ENCODE peak calls at places on chromosome 5, in nine cellular contexts. One of them, this sample, is unnamed.

GRCh38 chr5:28408186-28408585 is 1369.8 kb upstream of the CDH9 start:
- DNase-seq in erythroblast: no peak
- DNase-seq in A549: peak
- DNase-seq in HCT116: no peak
- DNase-seq in Peyer's patch: no peak
- DNase-seq in uterus: no peak
- DNase-seq in lower leg skin: no peak
- DNase-seq in ovary: no peak
- DNase-seq in stomach: no peak
- DNase-seq in this sample: peak

GRCh38 chr5:143605403-143606005 is 202.0 kb upstream of the NR3C1 start:
- DNase-seq in Peyer's patch: peak
- DNase-seq in erythroblast: no peak
- DNase-seq in HCT116: no peak
- DNase-seq in lower leg skin: peak
- DNase-seq in uterus: no peak
- DNase-seq in A549: no peak
- DNase-seq in ovary: no peak
- DNase-seq in stomach: no peak
- DNase-seq in this sample: no peak

GRCh38 chr5:74916831-74917710 is 50.9 kb upstream of the FAM169A start:
- DNase-seq in HCT116: no peak
- DNase-seq in A549: peak
- DNase-seq in uterus: no peak
- DNase-seq in Peyer's patch: no peak
- DNase-seq in ovary: no peak
- DNase-seq in stomach: peak
- DNase-seq in lower leg skin: no peak
- DNase-seq in erythroblast: no peak
- DNase-seq in this sample: no peak

GRCh38 chr5:90529939-90530677 is 724 bp upstream of the LYSMD3 start:
- DNase-seq in uterus: peak
- DNase-seq in stomach: peak
- DNase-seq in lower leg skin: peak
- DNase-seq in erythroblast: peak
- DNase-seq in ovary: peak
- DNase-seq in Peyer's patch: peak
- DNase-seq in HCT116: peak
- DNase-seq in A549: peak
- DNase-seq in this sample: peak

GRCh38 chr5:369151-369939 is 47.8 kb downstream of the AHRR start:
- DNase-seq in ovary: no peak
- DNase-seq in erythroblast: no peak
- DNase-seq in lower leg skin: peak
- DNase-seq in Peyer's patch: peak
- DNase-seq in stomach: no peak
- DNase-seq in A549: no peak
- DNase-seq in HCT116: no peak
- DNase-seq in uterus: no peak
- DNase-seq in this sample: no peak

GRCh38 chr5:111194053-111194452 is 30.1 kb upstream of the CAMK4 start:
- DNase-seq in stomach: no peak
- DNase-seq in lower leg skin: no peak
- DNase-seq in ovary: no peak
- DNase-seq in uterus: no peak
- DNase-seq in HCT116: no peak
- DNase-seq in Peyer's patch: no peak
- DNase-seq in A549: no peak
- DNase-seq in erythroblast: no peak
- DNase-seq in this sample: no peak

GRCh38 chr5:1108008-1108864 is 3.6 kb downstream of the SLC12A7 start:
- DNase-seq in stomach: no peak
- DNase-seq in lower leg skin: no peak
- DNase-seq in A549: no peak
- DNase-seq in ovary: no peak
- DNase-seq in uterus: no peak
- DNase-seq in Peyer's patch: no peak
- DNase-seq in erythroblast: peak
- DNase-seq in HCT116: no peak
- DNase-seq in this sample: no peak

GRCh38 chr5:150595466-150596031 is 44.9 kb upstream of the SYNPO start:
- DNase-seq in stomach: no peak
- DNase-seq in ovary: no peak
- DNase-seq in A549: no peak
- DNase-seq in HCT116: no peak
- DNase-seq in Peyer's patch: no peak
- DNase-seq in lower leg skin: no peak
- DNase-seq in uterus: no peak
- DNase-seq in erythroblast: peak
- DNase-seq in this sample: no peak

GRCh38 chr5:92780057-92780456 is 801.0 kb downstream of the NR2F1-AS1 start:
- DNase-seq in stomach: no peak
- DNase-seq in HCT116: no peak
- DNase-seq in erythroblast: no peak
- DNase-seq in ovary: no peak
- DNase-seq in uterus: no peak
- DNase-seq in Peyer's patch: no peak
- DNase-seq in A549: no peak
- DNase-seq in lower leg skin: no peak
- DNase-seq in this sample: no peak

GRCh38 chr5:115873392-115873791 is 31.7 kb downstream of the AP3S1 start:
- DNase-seq in lower leg skin: no peak
- DNase-seq in ovary: no peak
- DNase-seq in uterus: no peak
- DNase-seq in HCT116: no peak
- DNase-seq in A549: no peak
- DNase-seq in Peyer's patch: no peak
- DNase-seq in erythroblast: no peak
- DNase-seq in stomach: no peak
- DNase-seq in this sample: no peak

GRCh38 chr5:88235346-88235745 is 33.3 kb downstream of the TMEM161B start:
- DNase-seq in lower leg skin: no peak
- DNase-seq in Peyer's patch: no peak
- DNase-seq in stomach: no peak
- DNase-seq in HCT116: no peak
- DNase-seq in A549: no peak
- DNase-seq in ovary: no peak
- DNase-seq in uterus: no peak
- DNase-seq in erythroblast: no peak
- DNase-seq in this sample: no peak

GRCh38 chr5:124951676-124952075 is 205.2 kb upstream of the ZNF608 start:
- DNase-seq in uterus: no peak
- DNase-seq in erythroblast: no peak
- DNase-seq in lower leg skin: no peak
- DNase-seq in Peyer's patch: peak
- DNase-seq in stomach: no peak
- DNase-seq in HCT116: no peak
- DNase-seq in A549: no peak
- DNase-seq in ovary: no peak
- DNase-seq in this sample: no peak

GRCh38 chr5:442335-443238 is at the start of gene EXOC3:
- DNase-seq in erythroblast: peak
- DNase-seq in HCT116: peak
- DNase-seq in stomach: peak
- DNase-seq in uterus: peak
- DNase-seq in lower leg skin: no peak
- DNase-seq in A549: peak
- DNase-seq in ovary: peak
- DNase-seq in Peyer's patch: peak
- DNase-seq in this sample: peak

GRCh38 chr5:39014544-39014943 is 59.7 kb downstream of the RICTOR start:
- DNase-seq in uterus: no peak
- DNase-seq in lower leg skin: no peak
- DNase-seq in HCT116: no peak
- DNase-seq in erythroblast: no peak
- DNase-seq in Peyer's patch: no peak
- DNase-seq in stomach: no peak
- DNase-seq in ovary: no peak
- DNase-seq in A549: peak
- DNase-seq in this sample: peak

GRCh38 chr5:31407921-31408714 is 123.8 kb downstream of the DROSHA start:
- DNase-seq in Peyer's patch: no peak
- DNase-seq in erythroblast: no peak
- DNase-seq in uterus: no peak
- DNase-seq in HCT116: no peak
- DNase-seq in stomach: no peak
- DNase-seq in A549: no peak
- DNase-seq in ovary: no peak
- DNase-seq in lower leg skin: no peak
- DNase-seq in this sample: no peak

GRCh38 chr5:128356011-128356410 is 182.0 kb downstream of the FBN2 start:
- DNase-seq in ovary: no peak
- DNase-seq in stomach: no peak
- DNase-seq in A549: no peak
- DNase-seq in uterus: no peak
- DNase-seq in lower leg skin: no peak
- DNase-seq in Peyer's patch: no peak
- DNase-seq in erythroblast: no peak
- DNase-seq in HCT116: no peak
- DNase-seq in this sample: no peak

GRCh38 chr5:93246093-93246855 is 334.7 kb downstream of the NR2F1-AS1 start:
- DNase-seq in lower leg skin: no peak
- DNase-seq in stomach: no peak
- DNase-seq in erythroblast: no peak
- DNase-seq in ovary: no peak
- DNase-seq in HCT116: no peak
- DNase-seq in Peyer's patch: no peak
- DNase-seq in uterus: peak
- DNase-seq in A549: peak
- DNase-seq in this sample: no peak

GRCh38 chr5:135434591-135435466 is 12.3 kb downstream of the DCANP1 start:
- DNase-seq in HCT116: no peak
- DNase-seq in uterus: no peak
- DNase-seq in Peyer's patch: peak
- DNase-seq in stomach: no peak
- DNase-seq in A549: no peak
- DNase-seq in lower leg skin: no peak
- DNase-seq in ovary: no peak
- DNase-seq in erythroblast: no peak
- DNase-seq in this sample: no peak

DNA sequence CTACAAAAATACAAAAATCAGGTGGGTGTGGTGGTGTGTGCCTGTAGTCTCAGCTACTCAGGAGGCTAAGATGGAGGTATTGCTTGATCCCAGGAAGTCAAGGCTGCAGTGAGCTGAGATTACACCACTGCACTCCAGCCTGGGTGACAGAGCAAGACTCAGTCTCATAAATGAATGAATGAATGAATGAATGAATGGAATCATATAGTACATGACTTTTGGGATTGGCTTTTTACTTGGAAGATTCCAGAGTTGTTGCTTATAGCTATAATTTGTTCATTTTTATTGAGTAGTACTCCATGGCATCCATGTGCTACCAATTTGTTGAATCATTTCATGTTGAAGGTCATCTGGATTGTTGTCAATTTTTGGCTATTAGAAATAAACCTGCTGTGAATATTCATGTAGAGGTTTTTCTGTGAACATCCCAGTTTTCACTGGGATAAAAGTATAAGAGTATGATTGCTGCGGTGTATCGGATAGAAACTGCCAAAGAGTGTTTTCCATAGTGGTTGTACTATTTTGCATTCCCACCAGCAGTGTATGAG is 19.9 kb downstream of the ERBIN start:
- DNase-seq in lower leg skin: no peak
- DNase-seq in ovary: no peak
- DNase-seq in Peyer's patch: no peak
- DNase-seq in A549: no peak
- DNase-seq in stomach: no peak
- DNase-seq in erythroblast: no peak
- DNase-seq in HCT116: no peak
- DNase-seq in uterus: no peak
- DNase-seq in this sample: no peak
- TF ChIP-seq POLR2A in lower leg skin: no peak
- TF ChIP-seq POLR2A in ovary: no peak
- TF ChIP-seq POLR2A in Peyer's patch: no peak
- TF ChIP-seq POLR2A in A549: no peak
- TF ChIP-seq POLR2A in stomach: no peak
- TF ChIP-seq POLR2A in erythroblast: no peak
- TF ChIP-seq POLR2A in HCT116: no peak
- TF ChIP-seq POLR2A in uterus: no peak
- TF ChIP-seq POLR2A in this sample: no peak

GRCh38 chr5:172858990-172859811 is 25.1 kb downstream of the ERGIC1 start:
- DNase-seq in Peyer's patch: peak
- DNase-seq in erythroblast: no peak
- DNase-seq in uterus: peak
- DNase-seq in stomach: peak
- DNase-seq in HCT116: no peak
- DNase-seq in A549: peak
- DNase-seq in lower leg skin: no peak
- DNase-seq in ovary: no peak
- DNase-seq in this sample: peak
- TF ChIP-seq POLR2A in Peyer's patch: peak
- TF ChIP-seq POLR2A in erythroblast: no peak
- TF ChIP-seq POLR2A in uterus: no peak
- TF ChIP-seq POLR2A in stomach: no peak
- TF ChIP-seq POLR2A in HCT116: no peak
- TF ChIP-seq POLR2A in A549: no peak
- TF ChIP-seq POLR2A in lower leg skin: no peak
- TF ChIP-seq POLR2A in ovary: no peak
- TF ChIP-seq POLR2A in this sample: no peak

DNA sequence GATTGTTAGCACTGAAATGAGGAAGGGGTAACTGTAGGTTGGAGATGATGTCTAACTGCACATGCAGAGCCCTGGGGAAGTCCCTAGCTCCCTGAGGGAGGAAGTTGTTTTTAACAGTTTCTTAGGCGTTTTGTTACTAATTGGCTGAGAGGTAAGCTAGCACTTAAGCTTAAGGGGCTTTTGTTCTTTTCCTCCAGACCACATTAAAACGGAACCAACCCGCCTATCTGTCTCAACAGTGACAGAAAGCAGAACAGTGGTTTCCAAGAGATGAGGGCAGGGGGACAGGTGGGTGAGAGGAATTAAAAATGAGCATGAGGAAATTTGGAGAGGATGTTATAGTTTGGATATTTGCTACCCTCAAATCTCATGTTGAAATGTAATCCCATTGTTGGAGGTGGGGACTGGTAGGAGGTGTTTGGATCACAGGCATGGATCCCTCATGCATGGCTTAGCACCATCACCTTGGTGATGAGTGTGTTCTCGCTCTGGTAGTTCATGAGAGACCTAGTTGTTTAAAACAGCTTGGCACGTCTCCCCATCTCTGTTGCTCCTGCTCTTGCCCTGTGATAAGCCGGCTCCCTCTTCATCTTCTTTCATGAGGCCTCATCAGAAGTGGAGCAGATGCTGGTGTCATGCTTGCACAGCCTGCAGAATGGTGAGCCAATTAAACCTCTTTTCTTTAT is 38.9 kb downstream of the LYRM7 start:
- DNase-seq in ovary: no peak
- DNase-seq in A549: no peak
- DNase-seq in stomach: no peak
- DNase-seq in HCT116: no peak
- DNase-seq in Peyer's patch: peak
- DNase-seq in uterus: no peak
- DNase-seq in erythroblast: no peak
- DNase-seq in lower leg skin: no peak
- DNase-seq in this sample: no peak
- TF ChIP-seq POLR2A in ovary: no peak
- TF ChIP-seq POLR2A in A549: no peak
- TF ChIP-seq POLR2A in stomach: no peak
- TF ChIP-seq POLR2A in HCT116: no peak
- TF ChIP-seq POLR2A in Peyer's patch: no peak
- TF ChIP-seq POLR2A in uterus: no peak
- TF ChIP-seq POLR2A in erythroblast: no peak
- TF ChIP-seq POLR2A in lower leg skin: no peak
- TF ChIP-seq POLR2A in this sample: no peak

GRCh38 chr5:151718168-151718567 is 31.5 kb upstream of the SPARC start:
- DNase-seq in stomach: no peak
- DNase-seq in ovary: no peak
- DNase-seq in Peyer's patch: no peak
- DNase-seq in HCT116: no peak
- DNase-seq in uterus: no peak
- DNase-seq in A549: no peak
- DNase-seq in lower leg skin: no peak
- DNase-seq in erythroblast: no peak
- DNase-seq in this sample: no peak
- TF ChIP-seq POLR2A in stomach: no peak
- TF ChIP-seq POLR2A in ovary: no peak
- TF ChIP-seq POLR2A in Peyer's patch: no peak
- TF ChIP-seq POLR2A in HCT116: no peak
- TF ChIP-seq POLR2A in uterus: no peak
- TF ChIP-seq POLR2A in A549: no peak
- TF ChIP-seq POLR2A in lower leg skin: no peak
- TF ChIP-seq POLR2A in erythroblast: no peak
- TF ChIP-seq POLR2A in this sample: no peak